ENCODE peak calls at places on chromosomes 5 and 9, in seven cellular contexts. N is left ventricle myocardium inferior, K is lower leg skin, O is iPS-NIHi11, S is left cardiac atrium, X is ACHN, J is AG08396. H is an unnamed sample.

GRCh38 chr9:135037521-135038250 is 49.8 kb upstream of the OLFM1 start:
- DNase-seq in N (no peak), K (peak), O (no peak), S (no peak), X (no peak), J (no peak), H (peak)

GRCh38 chr5:144369001-144369400 is 198.3 kb downstream of the KCTD16 start:
- DNase-seq in N (no peak), K (no peak), O (no peak), S (no peak), X (peak), J (no peak), H (no peak)

GRCh38 chr5:133565993-133566392 is 46.3 kb downstream of the FSTL4 start:
- DNase-seq in N (no peak), K (no peak), O (peak), S (peak), X (peak), J (no peak), H (no peak)

GRCh38 chr5:64869419-64869818 is 100.7 kb downstream of the CWC27 start:
- DNase-seq in N (no peak), K (no peak), O (peak), S (no peak), X (peak), J (peak), H (no peak)

GRCh38 chr5:61299254-61299653 is 32.8 kb upstream of the ZSWIM6 start:
- DNase-seq in N (no peak), K (no peak), O (no peak), S (no peak), X (no peak), J (no peak), H (peak)

GRCh38 chr5:150624334-150625163 is 15.9 kb upstream of the SYNPO start:
- DNase-seq in N (peak), K (no peak), O (peak), S (peak), X (peak), J (peak), H (no peak)

GRCh38 chr5:10288600-10289213 is 19.0 kb downstream of the CMBL start:
- DNase-seq in N (peak), K (peak), O (peak), S (peak), X (peak), J (no peak), H (peak)

GRCh38 chr5:136200130-136200529 is 7.2 kb upstream of the SMIM32 start:
- DNase-seq in N (no peak), K (peak), O (no peak), S (no peak), X (no peak), J (no peak), H (no peak)

GRCh38 chr5:132459031-132459982 is 31.3 kb downstream of the IRF1 start:
- DNase-seq in N (no peak), K (no peak), O (no peak), S (no peak), X (peak), J (no peak), H (no peak)

GRCh38 chr5:105015098-105015497 is 1452.5 kb upstream of the NUDT12 start:
- DNase-seq in N (no peak), K (no peak), O (no peak), S (no peak), X (no peak), J (no peak), H (no peak)

GRCh38 chr9:135296783-135297715 is 182.5 kb upstream of the PPP1R26 start:
- DNase-seq in N (no peak), K (peak), O (no peak), S (no peak), X (no peak), J (no peak), H (no peak)

GRCh38 chr9:5425006-5425628 is 12.6 kb downstream of the PLGRKT start:
- DNase-seq in N (no peak), K (no peak), O (peak), S (no peak), X (peak), J (no peak), H (no peak)

GRCh38 chr5:58462623-58463230 is 2.8 kb upstream of the PLK2 start:
- DNase-seq in N (no peak), K (no peak), O (peak), S (no peak), X (peak), J (peak), H (no peak)

GRCh38 chr5:139848508-139849100 is 53.0 kb downstream of the PSD2 start:
- DNase-seq in N (no peak), K (no peak), O (peak), S (peak), X (no peak), J (no peak), H (no peak)

GRCh38 chr9:126965541-126966428 is 51.2 kb downstream of the RALGPS1 start:
- DNase-seq in N (peak), K (peak), O (peak), S (peak), X (peak), J (peak), H (no peak)

GRCh38 chr5:36378551-36378950 is 76.8 kb upstream of the RANBP3L start:
- DNase-seq in N (no peak), K (no peak), O (no peak), S (no peak), X (no peak), J (no peak), H (no peak)

GRCh38 chr5:56512314-56512996 is 279.3 kb upstream of the ANKRD55 start:
- DNase-seq in N (peak), K (no peak), O (no peak), S (peak), X (no peak), J (no peak), H (no peak)

GRCh38 chr5:71974622-71975021 is 132.7 kb upstream of the MAP1B start:
- DNase-seq in N (no peak), K (no peak), O (no peak), S (no peak), X (no peak), J (no peak), H (no peak)

GRCh38 chr9:137123459-137123819 is 8.9 kb upstream of the DPP7 start:
- DNase-seq in N (no peak), K (no peak), O (no peak), S (no peak), X (no peak), J (no peak), H (no peak)

GRCh38 chr5:149488645-149489306 is 62.5 kb downstream of the CSNK1A1 start:
- DNase-seq in N (no peak), K (no peak), O (no peak), S (no peak), X (no peak), J (no peak), H (no peak)

GRCh38 chr9:19184144-19184917 is 46.2 kb upstream of the DENND4C start:
- DNase-seq in N (peak), K (peak), O (peak), S (peak), X (peak), J (peak), H (peak)

GRCh38 chr9:134534661-134535080 is 106.9 kb upstream of the COL5A1 start:
- DNase-seq in N (peak), K (no peak), O (no peak), S (no peak), X (no peak), J (peak), H (no peak)

GRCh38 chr5:133817456-133817855 is 151.0 kb downstream of the C5orf15 start:
- DNase-seq in N (no peak), K (no peak), O (no peak), S (no peak), X (no peak), J (no peak), H (no peak)

GRCh38 chr5:56262269-56262668 is 29.1 kb upstream of the ANKRD55 start:
- DNase-seq in N (no peak), K (no peak), O (no peak), S (no peak), X (no peak), J (no peak), H (no peak)

GRCh38 chr5:134507495-134507894 is 18.0 kb upstream of the JADE2 start:
- DNase-seq in N (no peak), K (no peak), O (no peak), S (no peak), X (no peak), J (no peak), H (no peak)

GRCh38 chr9:122223435-122223834 is 5.3 kb downstream of the LHX6 start:
- DNase-seq in N (no peak), K (peak), O (no peak), S (no peak), X (no peak), J (no peak), H (no peak)

GRCh38 chr9:126468141-126468825 is 141.7 kb downstream of the MVB12B start:
- DNase-seq in N (no peak), K (peak), O (no peak), S (no peak), X (no peak), J (no peak), H (no peak)

GRCh38 chr5:141260458-141261237 is 15.5 kb downstream of the PCDHB15 start:
- DNase-seq in N (no peak), K (no peak), O (no peak), S (no peak), X (no peak), J (no peak), H (no peak)

GRCh38 chr5:101679816-101680215 is 616.3 kb downstream of the SLCO4C1 start:
- DNase-seq in N (no peak), K (no peak), O (no peak), S (no peak), X (no peak), J (no peak), H (no peak)

GRCh38 chr5:122773615-122774014 is 1.3 kb upstream of the SNX2 start:
- DNase-seq in N (no peak), K (no peak), O (no peak), S (no peak), X (no peak), J (no peak), H (no peak)

GRCh38 chr9:124969401-124969800 is 28.5 kb upstream of the GOLGA1 start:
- DNase-seq in N (no peak), K (no peak), O (no peak), S (no peak), X (no peak), J (no peak), H (no peak)

H was measured in breast epithelium.